ENCODE peak calls at places on chromosome 22, in ten cellular contexts. One of them, this sample, is unnamed.

GRCh38 chr22:45891996-45892621 is 84.9 kb downstream of the WNT7B start:
- DNase-seq in colonic mucosa: no peak
- DNase-seq in RWPE2: peak
- DNase-seq in CD4-positive, alpha-beta T cell: no peak
- DNase-seq in lung: no peak
- DNase-seq in Peyer's patch: no peak
- DNase-seq in uterus: no peak
- DNase-seq in astrocyte: no peak
- DNase-seq in spleen: peak
- DNase-seq in tibial artery: no peak
- DNase-seq in this sample: no peak

GRCh38 chr22:24772493-24773220 is 1.9 kb downstream of the PIWIL3 start:
- DNase-seq in colonic mucosa: no peak
- DNase-seq in RWPE2: no peak
- DNase-seq in CD4-positive, alpha-beta T cell: no peak
- DNase-seq in lung: no peak
- DNase-seq in Peyer's patch: no peak
- DNase-seq in uterus: no peak
- DNase-seq in astrocyte: peak
- DNase-seq in spleen: no peak
- DNase-seq in tibial artery: no peak
- DNase-seq in this sample: peak

GRCh38 chr22:41050873-41051272 is 41.5 kb upstream of the EP300 start:
- DNase-seq in colonic mucosa: no peak
- DNase-seq in RWPE2: no peak
- DNase-seq in CD4-positive, alpha-beta T cell: no peak
- DNase-seq in lung: no peak
- DNase-seq in Peyer's patch: no peak
- DNase-seq in uterus: no peak
- DNase-seq in astrocyte: no peak
- DNase-seq in spleen: no peak
- DNase-seq in tibial artery: no peak
- DNase-seq in this sample: no peak

GRCh38 chr22:36339171-36340065 is 48.3 kb downstream of the MYH9 start:
- DNase-seq in colonic mucosa: no peak
- DNase-seq in RWPE2: no peak
- DNase-seq in CD4-positive, alpha-beta T cell: no peak
- DNase-seq in lung: no peak
- DNase-seq in Peyer's patch: no peak
- DNase-seq in uterus: no peak
- DNase-seq in astrocyte: peak
- DNase-seq in spleen: no peak
- DNase-seq in tibial artery: no peak
- DNase-seq in this sample: no peak

GRCh38 chr22:36417281-36417686 is 29.5 kb upstream of the MYH9 start:
- DNase-seq in colonic mucosa: peak
- DNase-seq in RWPE2: peak
- DNase-seq in CD4-positive, alpha-beta T cell: no peak
- DNase-seq in lung: peak
- DNase-seq in Peyer's patch: peak
- DNase-seq in uterus: no peak
- DNase-seq in astrocyte: peak
- DNase-seq in spleen: no peak
- DNase-seq in tibial artery: no peak
- DNase-seq in this sample: peak

GRCh38 chr22:29693671-29694070 is 26.1 kb upstream of the CABP7 start:
- DNase-seq in colonic mucosa: no peak
- DNase-seq in RWPE2: no peak
- DNase-seq in CD4-positive, alpha-beta T cell: no peak
- DNase-seq in lung: no peak
- DNase-seq in Peyer's patch: no peak
- DNase-seq in uterus: no peak
- DNase-seq in astrocyte: no peak
- DNase-seq in spleen: no peak
- DNase-seq in tibial artery: no peak
- DNase-seq in this sample: no peak

GRCh38 chr22:44595841-44596341 is 97.9 kb upstream of the RTL6 start:
- DNase-seq in colonic mucosa: no peak
- DNase-seq in RWPE2: no peak
- DNase-seq in CD4-positive, alpha-beta T cell: no peak
- DNase-seq in lung: no peak
- DNase-seq in Peyer's patch: no peak
- DNase-seq in uterus: no peak
- DNase-seq in astrocyte: peak
- DNase-seq in spleen: no peak
- DNase-seq in tibial artery: no peak
- DNase-seq in this sample: no peak

GRCh38 chr22:37324340-37325023 is 42.2 kb downstream of the CYTH4 start:
- DNase-seq in colonic mucosa: no peak
- DNase-seq in RWPE2: no peak
- DNase-seq in CD4-positive, alpha-beta T cell: no peak
- DNase-seq in lung: no peak
- DNase-seq in Peyer's patch: peak
- DNase-seq in uterus: no peak
- DNase-seq in astrocyte: no peak
- DNase-seq in spleen: no peak
- DNase-seq in tibial artery: no peak
- DNase-seq in this sample: no peak

GRCh38 chr22:38416621-38417251 is 38.3 kb downstream of the KCNJ4 start:
- DNase-seq in colonic mucosa: no peak
- DNase-seq in RWPE2: peak
- DNase-seq in CD4-positive, alpha-beta T cell: no peak
- DNase-seq in lung: no peak
- DNase-seq in Peyer's patch: no peak
- DNase-seq in uterus: no peak
- DNase-seq in astrocyte: no peak
- DNase-seq in spleen: peak
- DNase-seq in tibial artery: peak
- DNase-seq in this sample: no peak

GRCh38 chr22:48105254-48105653 is 1342.8 kb downstream of the TBC1D22A start:
- DNase-seq in colonic mucosa: peak
- DNase-seq in RWPE2: no peak
- DNase-seq in CD4-positive, alpha-beta T cell: no peak
- DNase-seq in lung: no peak
- DNase-seq in Peyer's patch: no peak
- DNase-seq in uterus: no peak
- DNase-seq in astrocyte: no peak
- DNase-seq in spleen: no peak
- DNase-seq in tibial artery: no peak
- DNase-seq in this sample: no peak

GRCh38 chr22:50170453-50171318 is at the start of gene PANX2:
- DNase-seq in colonic mucosa: no peak
- DNase-seq in RWPE2: no peak
- DNase-seq in CD4-positive, alpha-beta T cell: no peak
- DNase-seq in lung: no peak
- DNase-seq in Peyer's patch: no peak
- DNase-seq in uterus: no peak
- DNase-seq in astrocyte: no peak
- DNase-seq in spleen: peak
- DNase-seq in tibial artery: no peak
- DNase-seq in this sample: no peak

GRCh38 chr22:19523240-19524169 is 705 bp downstream of the CLDN5 start:
- DNase-seq in colonic mucosa: no peak
- DNase-seq in RWPE2: no peak
- DNase-seq in CD4-positive, alpha-beta T cell: no peak
- DNase-seq in lung: no peak
- DNase-seq in Peyer's patch: no peak
- DNase-seq in uterus: no peak
- DNase-seq in astrocyte: peak
- DNase-seq in spleen: peak
- DNase-seq in tibial artery: no peak
- DNase-seq in this sample: no peak

GRCh38 chr22:50469377-50470305 is 5.2 kb downstream of the SBF1 start:
- DNase-seq in colonic mucosa: peak
- DNase-seq in RWPE2: peak
- DNase-seq in CD4-positive, alpha-beta T cell: peak
- DNase-seq in lung: peak
- DNase-seq in Peyer's patch: peak
- DNase-seq in uterus: no peak
- DNase-seq in astrocyte: peak
- DNase-seq in spleen: peak
- DNase-seq in tibial artery: no peak
- DNase-seq in this sample: peak

GRCh38 chr22:38115423-38116205 is 5.1 kb upstream of the BAIAP2L2 start:
- DNase-seq in colonic mucosa: no peak
- DNase-seq in RWPE2: no peak
- DNase-seq in CD4-positive, alpha-beta T cell: no peak
- DNase-seq in lung: no peak
- DNase-seq in Peyer's patch: no peak
- DNase-seq in uterus: no peak
- DNase-seq in astrocyte: no peak
- DNase-seq in spleen: peak
- DNase-seq in tibial artery: no peak
- DNase-seq in this sample: no peak

GRCh38 chr22:33650244-33650643 is 270.0 kb downstream of the LARGE1 start:
- DNase-seq in colonic mucosa: no peak
- DNase-seq in RWPE2: no peak
- DNase-seq in CD4-positive, alpha-beta T cell: no peak
- DNase-seq in lung: no peak
- DNase-seq in Peyer's patch: no peak
- DNase-seq in uterus: no peak
- DNase-seq in astrocyte: no peak
- DNase-seq in spleen: no peak
- DNase-seq in tibial artery: no peak
- DNase-seq in this sample: no peak

GRCh38 chr22:33654173-33654890 is 265.9 kb downstream of the LARGE1 start:
- DNase-seq in colonic mucosa: peak
- DNase-seq in RWPE2: no peak
- DNase-seq in CD4-positive, alpha-beta T cell: no peak
- DNase-seq in lung: no peak
- DNase-seq in Peyer's patch: no peak
- DNase-seq in uterus: no peak
- DNase-seq in astrocyte: no peak
- DNase-seq in spleen: no peak
- DNase-seq in tibial artery: no peak
- DNase-seq in this sample: no peak

GRCh38 chr22:33652596-33652995 is 267.7 kb downstream of the LARGE1 start:
- DNase-seq in colonic mucosa: no peak
- DNase-seq in RWPE2: no peak
- DNase-seq in CD4-positive, alpha-beta T cell: no peak
- DNase-seq in lung: no peak
- DNase-seq in Peyer's patch: no peak
- DNase-seq in uterus: no peak
- DNase-seq in astrocyte: peak
- DNase-seq in spleen: no peak
- DNase-seq in tibial artery: no peak
- DNase-seq in this sample: no peak

GRCh38 chr22:33656808-33657628 is 263.3 kb downstream of the LARGE1 start:
- DNase-seq in colonic mucosa: no peak
- DNase-seq in RWPE2: no peak
- DNase-seq in CD4-positive, alpha-beta T cell: no peak
- DNase-seq in lung: no peak
- DNase-seq in Peyer's patch: no peak
- DNase-seq in uterus: peak
- DNase-seq in astrocyte: no peak
- DNase-seq in spleen: no peak
- DNase-seq in tibial artery: no peak
- DNase-seq in this sample: no peak

GRCh38 chr22:33653525-33654063 is 266.7 kb downstream of the LARGE1 start:
- DNase-seq in colonic mucosa: no peak
- DNase-seq in RWPE2: no peak
- DNase-seq in CD4-positive, alpha-beta T cell: no peak
- DNase-seq in lung: no peak
- DNase-seq in Peyer's patch: no peak
- DNase-seq in uterus: no peak
- DNase-seq in astrocyte: no peak
- DNase-seq in spleen: no peak
- DNase-seq in tibial artery: no peak
- DNase-seq in this sample: no peak
- TF ChIP-seq CTCF in colonic mucosa: no peak
- TF ChIP-seq CTCF in RWPE2: no peak
- TF ChIP-seq CTCF in CD4-positive, alpha-beta T cell: no peak
- TF ChIP-seq CTCF in lung: no peak
- TF ChIP-seq CTCF in Peyer's patch: no peak
- TF ChIP-seq CTCF in uterus: no peak
- TF ChIP-seq CTCF in astrocyte: no peak
- TF ChIP-seq CTCF in spleen: no peak
- TF ChIP-seq CTCF in tibial artery: no peak
- TF ChIP-seq CTCF in this sample: no peak

DNA sequence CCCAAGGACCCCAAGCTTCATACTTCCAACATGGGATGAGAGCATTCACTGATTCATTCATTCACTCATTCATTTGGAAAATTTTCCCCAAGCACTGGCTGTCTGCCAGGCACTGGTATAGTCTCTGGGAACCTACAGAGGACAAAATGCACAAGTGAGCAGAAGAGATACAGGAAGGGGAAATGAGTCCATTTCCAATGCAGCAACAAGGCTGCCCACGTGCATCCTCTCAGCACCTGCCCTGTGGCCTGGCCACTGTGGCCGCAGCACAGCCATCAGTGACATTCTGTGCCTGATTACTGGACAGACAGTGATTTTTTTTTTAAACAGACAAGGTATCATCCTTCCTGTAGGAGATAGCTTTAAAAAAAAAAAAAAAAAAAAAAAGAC is 96.0 kb upstream of the PITPNB start:
- DNase-seq in colonic mucosa: no peak
- DNase-seq in RWPE2: peak
- DNase-seq in CD4-positive, alpha-beta T cell: no peak
- DNase-seq in lung: no peak
- DNase-seq in Peyer's patch: no peak
- DNase-seq in uterus: peak
- DNase-seq in astrocyte: no peak
- DNase-seq in spleen: peak
- DNase-seq in tibial artery: peak
- DNase-seq in this sample: no peak
- H3K27ac ChIP-seq in colonic mucosa: no peak
- H3K27ac ChIP-seq in RWPE2: no peak
- H3K27ac ChIP-seq in CD4-positive, alpha-beta T cell: no peak
- H3K27ac ChIP-seq in lung: no peak
- H3K27ac ChIP-seq in Peyer's patch: no peak
- H3K27ac ChIP-seq in uterus: no peak
- H3K27ac ChIP-seq in astrocyte: no peak
- H3K27ac ChIP-seq in spleen: no peak
- H3K27ac ChIP-seq in tibial artery: no peak
- H3K27ac ChIP-seq in this sample: no peak

DNA sequence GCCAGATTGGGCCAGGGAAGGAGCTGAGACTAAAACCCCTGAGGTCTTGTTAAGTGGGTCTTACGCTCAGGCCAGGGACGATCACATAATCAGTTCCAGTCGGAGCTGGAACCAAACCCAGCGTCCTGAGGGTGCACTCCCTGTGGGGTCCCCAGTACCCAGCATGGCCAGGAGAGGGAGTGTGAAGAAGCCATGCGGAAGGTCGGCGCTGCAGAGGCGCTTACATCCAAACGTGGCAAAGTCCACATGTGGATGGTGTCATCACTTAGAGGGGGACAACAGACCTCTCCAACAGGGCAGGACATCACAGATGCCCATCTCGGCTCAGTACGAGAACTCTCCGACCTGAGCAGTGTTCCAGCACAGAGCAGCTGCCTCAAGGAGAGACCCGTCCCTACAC is 8.3 kb downstream of the ATP5MGL start:
- DNase-seq in colonic mucosa: no peak
- DNase-seq in RWPE2: no peak
- DNase-seq in CD4-positive, alpha-beta T cell: no peak
- DNase-seq in lung: no peak
- DNase-seq in Peyer's patch: peak
- DNase-seq in uterus: no peak
- DNase-seq in astrocyte: no peak
- DNase-seq in spleen: no peak
- DNase-seq in tibial artery: no peak
- DNase-seq in this sample: no peak
- TF ChIP-seq CTCF in colonic mucosa: no peak
- TF ChIP-seq CTCF in RWPE2: no peak
- TF ChIP-seq CTCF in CD4-positive, alpha-beta T cell: no peak
- TF ChIP-seq CTCF in lung: no peak
- TF ChIP-seq CTCF in Peyer's patch: no peak
- TF ChIP-seq CTCF in uterus: no peak
- TF ChIP-seq CTCF in astrocyte: peak
- TF ChIP-seq CTCF in spleen: no peak
- TF ChIP-seq CTCF in tibial artery: peak
- TF ChIP-seq CTCF in this sample: no peak

GRCh38 chr22:23097412-23098229 is 27.3 kb downstream of the GNAZ start:
- DNase-seq in colonic mucosa: no peak
- DNase-seq in RWPE2: no peak
- DNase-seq in CD4-positive, alpha-beta T cell: no peak
- DNase-seq in lung: no peak
- DNase-seq in Peyer's patch: no peak
- DNase-seq in uterus: no peak
- DNase-seq in astrocyte: no peak
- DNase-seq in spleen: no peak
- DNase-seq in tibial artery: no peak
- DNase-seq in this sample: no peak
- H3K27ac ChIP-seq in colonic mucosa: no peak
- H3K27ac ChIP-seq in RWPE2: no peak
- H3K27ac ChIP-seq in CD4-positive, alpha-beta T cell: no peak
- H3K27ac ChIP-seq in lung: no peak
- H3K27ac ChIP-seq in Peyer's patch: no peak
- H3K27ac ChIP-seq in uterus: peak
- H3K27ac ChIP-seq in astrocyte: no peak
- H3K27ac ChIP-seq in spleen: peak
- H3K27ac ChIP-seq in tibial artery: peak
- H3K27ac ChIP-seq in this sample: no peak